ENCODE peak calls at places on chromosomes 7 and 10, in six cellular contexts. D is pons, J is kidney glomerular epithelial cell, Z is mucosa of descending colon, S is Peyer's patch, E is SHP77. M is an unnamed sample.

GRCh38 chr10:60710041-60710440 is 68.2 kb upstream of the CDK1 start:
- DNase-seq in Z (no peak), D (no peak), E (no peak), J (no peak), S (no peak), M (no peak)

GRCh38 chr10:113718974-113719822 is 32.3 kb upstream of the PLEKHS1 start:
- DNase-seq in E (no peak), Z (peak), J (no peak), D (no peak), S (peak), M (peak)

GRCh38 chr7:16668049-16668858 is 22.3 kb downstream of the BZW2 start:
- DNase-seq in J (no peak), S (no peak), E (no peak), Z (no peak), D (no peak), M (no peak)

GRCh38 chr7:28767356-28767755 is 190.8 kb downstream of the TRIL start:
- DNase-seq in Z (no peak), D (no peak), S (no peak), E (no peak), J (no peak), M (no peak)

GRCh38 chr10:71434760-71435394 is 38.2 kb downstream of the CDH23 start:
- DNase-seq in Z (no peak), S (no peak), D (no peak), E (no peak), J (no peak), M (no peak)

GRCh38 chr7:5708271-5708670 is 73.2 kb downstream of the RNF216 start:
- DNase-seq in S (no peak), J (no peak), E (no peak), D (no peak), Z (no peak), M (no peak)

GRCh38 chr7:6590645-6591110 is 857 bp downstream of the INTS15 start:
- DNase-seq in E (no peak), J (peak), D (no peak), S (no peak), Z (peak), M (no peak)

GRCh38 chr10:129442866-129443265 is 24.2 kb upstream of the MGMT start:
- DNase-seq in J (no peak), S (no peak), E (no peak), Z (no peak), D (no peak), M (no peak)

GRCh38 chr7:42002654-42003053 is 234.4 kb downstream of the GLI3 start:
- DNase-seq in E (no peak), S (no peak), D (no peak), J (no peak), Z (no peak), M (no peak)

GRCh38 chr10:14407567-14407966 is 76.8 kb upstream of the FRMD4A start:
- DNase-seq in S (no peak), D (no peak), Z (no peak), J (no peak), E (no peak), M (no peak)

GRCh38 chr10:34647157-34647556 is 167.9 kb downstream of the PARD3 start:
- DNase-seq in Z (no peak), S (no peak), J (no peak), D (no peak), E (no peak), M (no peak)

GRCh38 chr7:19405546-19405945 is 260.3 kb upstream of the FERD3L start:
- DNase-seq in E (no peak), D (no peak), J (no peak), Z (no peak), S (no peak), M (no peak)

GRCh38 chr10:99524050-99524666 is 8.6 kb upstream of the NKX2-3 start:
- DNase-seq in S (no peak), J (no peak), D (no peak), E (no peak), Z (no peak), M (no peak)

GRCh38 chr10:103231047-103231551 is 14.6 kb upstream of the RPEL1 start:
- DNase-seq in J (peak), E (no peak), S (no peak), D (no peak), Z (no peak), M (no peak)

GRCh38 chr7:748446-748845 is 21.4 kb upstream of the PRKAR1B start:
- DNase-seq in D (no peak), J (no peak), E (no peak), S (peak), Z (peak), M (no peak)

GRCh38 chr10:31749293-31749692 is 179.3 kb downstream of the ARHGAP12 start:
- DNase-seq in D (no peak), S (no peak), J (no peak), Z (no peak), E (peak), M (no peak)

GRCh38 chr7:1103789-1104513 is 16.0 kb downstream of the GPER1 start:
- DNase-seq in Z (peak), J (no peak), S (no peak), E (no peak), D (no peak), M (no peak)

GRCh38 chr10:15334650-15335323 is 36.3 kb downstream of the FAM171A1 start:
- DNase-seq in Z (no peak), J (no peak), S (no peak), E (no peak), D (no peak), M (no peak)

GRCh38 chr7:29488203-29488970 is 75.2 kb upstream of the PRR15 start:
- DNase-seq in Z (no peak), D (peak), E (no peak), S (no peak), J (no peak), M (no peak)

GRCh38 chr10:72079356-72079755 is 9.0 kb downstream of the SPOCK2 start:
- DNase-seq in E (no peak), Z (no peak), S (no peak), D (no peak), J (no peak), M (no peak)

GRCh38 chr7:150332852-150333635 is 8.4 kb downstream of the RARRES2 start:
- DNase-seq in J (no peak), S (no peak), D (no peak), Z (no peak), E (no peak), M (no peak)

M was measured in colonic mucosa.